ENCODE peak calls at places on chromosome 5, in ten cellular contexts. K is fibroblast of lung, M is prostate gland, U is PC-3, Y is OCI-LY7, I is right cardiac atrium, R is aorta, Q is stomach, X is lower lobe of right lung, D is uterus. N is an unnamed sample.

GRCh38 chr5:179866241-179867078 is 7.8 kb upstream of the MRNIP start:
- DNase-seq in K (no peak), M (no peak), U (no peak), Y (peak; percentile 63), I (no peak), R (no peak), Q (no peak), X (no peak), D (no peak), N (peak; percentile 50)

GRCh38 chr5:141326088-141326854 is 4.0 kb upstream of the PCDHGA1 start:
- DNase-seq in K (peak; percentile 78), M (no peak), U (peak; percentile 4), Y (peak; percentile 70), I (peak; percentile 77), R (peak; percentile 81), Q (peak; percentile 32), X (peak; percentile 62), D (peak; percentile 64), N (peak; percentile 67)

GRCh38 chr5:58266402-58266801 is 193.5 kb downstream of the PLK2 start:
- DNase-seq in K (no peak), M (no peak), U (peak; percentile 19), Y (no peak), I (no peak), R (no peak), Q (no peak), X (no peak), D (no peak), N (no peak)

GRCh38 chr5:67998709-67999251 is 216.8 kb upstream of the PIK3R1 start:
- DNase-seq in K (peak; percentile 53), M (peak; percentile 83), U (peak; percentile 18), Y (no peak), I (peak; percentile 86), R (peak; percentile 90), Q (no peak), X (peak; percentile 77), D (peak; percentile 30), N (no peak)

GRCh38 chr5:138635268-138635667 is 60.1 kb upstream of the HSPA9 start:
- DNase-seq in K (peak; percentile 79), M (peak; percentile 49), U (no peak), Y (no peak), I (no peak), R (no peak), Q (no peak), X (no peak), D (peak; percentile 66), N (no peak)

GRCh38 chr5:141846031-141846430 is 32.2 kb downstream of the PCDH1 start:
- DNase-seq in K (peak; percentile 61), M (no peak), U (no peak), Y (no peak), I (no peak), R (no peak), Q (peak; percentile 40), X (no peak), D (no peak), N (no peak)

GRCh38 chr5:37900692-37901091 is 60.9 kb upstream of the GDNF start:
- DNase-seq in K (peak; percentile 42), M (no peak), U (peak; percentile 54), Y (peak; percentile 0), I (peak; percentile 94), R (no peak), Q (peak; percentile 27), X (no peak), D (peak; percentile 22), N (no peak)

GRCh38 chr5:36944607-36945225 is 68.1 kb downstream of the NIPBL start:
- DNase-seq in K (peak; percentile 84), M (no peak), U (peak; percentile 85), Y (peak; percentile 74), I (no peak), R (no peak), Q (no peak), X (no peak), D (no peak), N (peak; percentile 82)

GRCh38 chr5:10268100-10268499 is 18.0 kb downstream of the CCT5 start:
- DNase-seq in K (no peak), M (no peak), U (no peak), Y (no peak), I (no peak), R (no peak), Q (no peak), X (no peak), D (no peak), N (no peak)

GRCh38 chr5:74433255-74434123 is 207.0 kb downstream of the ENC1 start:
- DNase-seq in K (no peak), M (no peak), U (peak; percentile 8), Y (peak; percentile 41), I (no peak), R (no peak), Q (no peak), X (no peak), D (no peak), N (no peak)

GRCh38 chr5:110817437-110817836 is 78.6 kb downstream of the SLC25A46 start:
- DNase-seq in K (peak; percentile 42), M (no peak), U (no peak), Y (no peak), I (no peak), R (no peak), Q (no peak), X (no peak), D (no peak), N (no peak)

GRCh38 chr5:178941361-178941760 is 363 bp downstream of the ZNF454 start:
- DNase-seq in K (no peak), M (peak; percentile 17), U (no peak), Y (no peak), I (peak; percentile 79), R (no peak), Q (no peak), X (peak; percentile 44), D (peak; percentile 37), N (no peak)

GRCh38 chr5:1500411-1501091 is 23.2 kb downstream of the LPCAT1 start:
- DNase-seq in K (peak; percentile 44), M (peak; percentile 45), U (no peak), Y (no peak), I (peak; percentile 96), R (peak; percentile 85), Q (peak; percentile 70), X (peak; percentile 81), D (peak; percentile 68), N (no peak)

GRCh38 chr5:93145767-93146166 is 435.3 kb downstream of the NR2F1-AS1 start:
- DNase-seq in K (no peak), M (no peak), U (peak; percentile 49), Y (no peak), I (no peak), R (no peak), Q (no peak), X (no peak), D (no peak), N (no peak)

GRCh38 chr5:133460172-133460758 is 152.1 kb downstream of the FSTL4 start:
- DNase-seq in K (peak; percentile 2), M (no peak), U (peak; percentile 27), Y (peak; percentile 52), I (peak; percentile 56), R (no peak), Q (no peak), X (no peak), D (no peak), N (peak; percentile 25)

GRCh38 chr5:135829681-135830383 is 4.6 kb upstream of the SLC25A48 start:
- DNase-seq in K (peak; percentile 49), M (peak; percentile 71), U (peak; percentile 68), Y (peak; percentile 67), I (peak; percentile 84), R (peak; percentile 61), Q (peak; percentile 63), X (peak; percentile 71), D (no peak), N (peak; percentile 35)

GRCh38 chr5:117414926-117415325 is 840.3 kb upstream of the SEMA6A start:
- DNase-seq in K (no peak), M (no peak), U (no peak), Y (no peak), I (no peak), R (no peak), Q (no peak), X (no peak), D (no peak), N (no peak)

GRCh38 chr5:133552925-133553525 is 59.3 kb downstream of the FSTL4 start:
- DNase-seq in K (peak; percentile 29), M (peak; percentile 46), U (peak; percentile 63), Y (peak; percentile 63), I (peak; percentile 74), R (peak; percentile 60), Q (peak; percentile 55), X (peak; percentile 57), D (no peak), N (no peak)

GRCh38 chr5:124599048-124599973 is 147.1 kb downstream of the ZNF608 start:
- DNase-seq in K (peak; percentile 78), M (peak; percentile 73), U (peak; percentile 48), Y (peak; percentile 72), I (peak; percentile 61), R (no peak), Q (peak; percentile 70), X (no peak), D (no peak), N (no peak)

GRCh38 chr5:72619677-72620076 is 112.5 kb upstream of the ZNF366 start:
- DNase-seq in K (no peak), M (no peak), U (no peak), Y (no peak), I (no peak), R (no peak), Q (no peak), X (no peak), D (no peak), N (no peak)
- H3K4me1 ChIP-seq in K (peaks cover 5% of the 10 kb centered on the region), M (no peaks in the 10 kb centered on the region), U (peaks cover 4% of the 10 kb centered on the region), Y (no peaks in the 10 kb centered on the region), I (peaks cover 3% of the 10 kb centered on the region), R (peaks cover 3% of the 10 kb centered on the region), Q (no peaks in the 10 kb centered on the region), X (no peaks in the 10 kb centered on the region), D (no peaks in the 10 kb centered on the region), N (no peaks in the 10 kb centered on the region)

DNA sequence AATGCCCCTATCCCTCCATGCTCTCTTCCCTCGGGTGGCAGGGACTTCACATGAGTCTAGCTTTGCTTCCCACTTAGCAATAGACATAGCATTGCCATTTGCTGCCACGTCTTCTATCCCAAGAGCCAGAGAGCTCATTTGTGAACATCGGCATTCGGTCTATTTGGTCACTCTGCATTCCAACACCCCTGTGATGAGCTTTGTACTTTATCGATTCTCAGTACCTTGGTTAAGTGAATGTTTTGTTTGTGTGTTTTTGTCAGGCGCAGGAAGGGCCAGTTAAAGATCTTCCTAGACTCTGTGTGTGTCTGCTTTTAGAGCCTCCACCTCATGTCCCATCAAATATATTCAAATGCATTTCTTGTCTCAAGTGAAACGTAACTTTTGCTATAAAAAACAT is 141.7 kb downstream of the TARS1 start:
- DNase-seq in K (no peak), M (no peak), U (no peak), Y (no peak), I (no peak), R (no peak), Q (no peak), X (no peak), D (no peak), N (no peak)
- H3K4me3 ChIP-seq in K (no peak overlapping the region), M (no peak overlapping the region), U (no peak overlapping the region), Y (no peak overlapping the region), I (no peak overlapping the region), R (no peak overlapping the region), Q (no peak overlapping the region), X (no peak overlapping the region), D (no peak overlapping the region), N (no peak overlapping the region)

GRCh38 chr5:157548513-157549282 is 26.9 kb downstream of the ADAM19 start:
- DNase-seq in K (peak; percentile 94), M (no peak), U (peak; percentile 81), Y (no peak), I (no peak), R (no peak), Q (no peak), X (no peak), D (no peak), N (no peak)
- H3K27ac ChIP-seq in K (peak overlapping the region; percentile 84), M (no peak overlapping the region), U (peak overlapping the region; percentile 70), Y (no peak overlapping the region), I (peak overlapping the region; percentile 87), R (peak overlapping the region; percentile 6), Q (peak overlapping the region; percentile 85), X (peak overlapping the region; percentile 22), D (peak overlapping the region; percentile 23), N (peak overlapping the region; percentile 53)

GRCh38 chr5:82354543-82354942 is 76.4 kb upstream of the RPS23 start:
- DNase-seq in K (no peak), M (no peak), U (no peak), Y (no peak), I (no peak), R (no peak), Q (no peak), X (no peak), D (no peak), N (no peak)
- H3K4me1 ChIP-seq in K (peaks cover 13% of the 10 kb centered on the region), M (no peaks in the 10 kb centered on the region), U (peaks cover 31% of the 10 kb centered on the region), Y (no peaks in the 10 kb centered on the region), I (peaks cover 6% of the 10 kb centered on the region), R (no peaks in the 10 kb centered on the region), Q (peaks cover 6% of the 10 kb centered on the region), X (peaks cover 46% of the 10 kb centered on the region), D (peaks cover 10% of the 10 kb centered on the region), N (peaks cover 15% of the 10 kb centered on the region)